ENCODE peak calls at places on chromosomes 13 and 19, in five cellular contexts. One of them, this sample, is unnamed.

GRCh38 chr13:45456196-45456972 is 8.4 kb upstream of the COG3 start:
- ATAC-seq in activated T-cell treated with anti-CD3 and anti-CD28 coated beads, Interleukin-2, amount 50 U/mL, for 4 hours: no peak
- ATAC-seq in heart right ventricle: no peak
- ATAC-seq in psoas muscle: no peak
- ATAC-seq in CD4-positive, CD25-positive, alpha-beta regulatory T cell: no peak
- ATAC-seq in this sample: no peak

GRCh38 chr13:106178816-106179215 is 356.6 kb downstream of the EFNB2 start:
- ATAC-seq in activated T-cell treated with anti-CD3 and anti-CD28 coated beads, Interleukin-2, amount 50 U/mL, for 4 hours: no peak
- ATAC-seq in heart right ventricle: no peak
- ATAC-seq in psoas muscle: no peak
- ATAC-seq in CD4-positive, CD25-positive, alpha-beta regulatory T cell: no peak
- ATAC-seq in this sample: no peak

GRCh38 chr19:23521471-23521870 is 126.2 kb upstream of the ZNF91 start:
- ATAC-seq in activated T-cell treated with anti-CD3 and anti-CD28 coated beads, Interleukin-2, amount 50 U/mL, for 4 hours: no peak
- ATAC-seq in heart right ventricle: no peak
- ATAC-seq in psoas muscle: no peak
- ATAC-seq in CD4-positive, CD25-positive, alpha-beta regulatory T cell: no peak
- ATAC-seq in this sample: no peak

GRCh38 chr13:113723400-113724015 is 35.5 kb upstream of the TMEM255B start:
- ATAC-seq in activated T-cell treated with anti-CD3 and anti-CD28 coated beads, Interleukin-2, amount 50 U/mL, for 4 hours: no peak
- ATAC-seq in heart right ventricle: no peak
- ATAC-seq in psoas muscle: no peak
- ATAC-seq in CD4-positive, CD25-positive, alpha-beta regulatory T cell: no peak
- ATAC-seq in this sample: no peak

GRCh38 chr13:114334305-114335053 is 20.2 kb downstream of the CHAMP1 start:
- ATAC-seq in activated T-cell treated with anti-CD3 and anti-CD28 coated beads, Interleukin-2, amount 50 U/mL, for 4 hours: no peak
- ATAC-seq in heart right ventricle: no peak
- ATAC-seq in psoas muscle: no peak
- ATAC-seq in CD4-positive, CD25-positive, alpha-beta regulatory T cell: no peak
- ATAC-seq in this sample: no peak

GRCh38 chr19:37197768-37198167 is 12.6 kb downstream of the ZNF585B start:
- ATAC-seq in activated T-cell treated with anti-CD3 and anti-CD28 coated beads, Interleukin-2, amount 50 U/mL, for 4 hours: no peak
- ATAC-seq in heart right ventricle: no peak
- ATAC-seq in psoas muscle: no peak
- ATAC-seq in CD4-positive, CD25-positive, alpha-beta regulatory T cell: no peak
- ATAC-seq in this sample: no peak

GRCh38 chr19:38359242-38360021 is 14.9 kb upstream of the PSMD8 start:
- ATAC-seq in activated T-cell treated with anti-CD3 and anti-CD28 coated beads, Interleukin-2, amount 50 U/mL, for 4 hours: no peak
- ATAC-seq in heart right ventricle: no peak
- ATAC-seq in psoas muscle: no peak
- ATAC-seq in CD4-positive, CD25-positive, alpha-beta regulatory T cell: no peak
- ATAC-seq in this sample: no peak

GRCh38 chr19:48962029-48962848 is 2.9 kb upstream of the FTL start:
- ATAC-seq in activated T-cell treated with anti-CD3 and anti-CD28 coated beads, Interleukin-2, amount 50 U/mL, for 4 hours: no peak
- ATAC-seq in heart right ventricle: no peak
- ATAC-seq in psoas muscle: no peak
- ATAC-seq in CD4-positive, CD25-positive, alpha-beta regulatory T cell: no peak
- ATAC-seq in this sample: no peak

GRCh38 chr13:66312312-66313087 is 917.6 kb downstream of the PCDH9 start:
- ATAC-seq in activated T-cell treated with anti-CD3 and anti-CD28 coated beads, Interleukin-2, amount 50 U/mL, for 4 hours: no peak
- ATAC-seq in heart right ventricle: peak
- ATAC-seq in psoas muscle: peak
- ATAC-seq in CD4-positive, CD25-positive, alpha-beta regulatory T cell: no peak
- ATAC-seq in this sample: no peak

GRCh38 chr13:75383064-75383715 is 98.8 kb downstream of the TBC1D4 start:
- ATAC-seq in activated T-cell treated with anti-CD3 and anti-CD28 coated beads, Interleukin-2, amount 50 U/mL, for 4 hours: no peak
- ATAC-seq in heart right ventricle: no peak
- ATAC-seq in psoas muscle: no peak
- ATAC-seq in CD4-positive, CD25-positive, alpha-beta regulatory T cell: no peak
- ATAC-seq in this sample: no peak

GRCh38 chr13:46992383-46992952 is 95.6 kb upstream of the HTR2A start:
- ATAC-seq in activated T-cell treated with anti-CD3 and anti-CD28 coated beads, Interleukin-2, amount 50 U/mL, for 4 hours: no peak
- ATAC-seq in heart right ventricle: no peak
- ATAC-seq in psoas muscle: no peak
- ATAC-seq in CD4-positive, CD25-positive, alpha-beta regulatory T cell: no peak
- ATAC-seq in this sample: no peak

GRCh38 chr13:48220592-48221300 is 12.3 kb upstream of the ITM2B start:
- ATAC-seq in activated T-cell treated with anti-CD3 and anti-CD28 coated beads, Interleukin-2, amount 50 U/mL, for 4 hours: peak
- ATAC-seq in heart right ventricle: peak
- ATAC-seq in psoas muscle: no peak
- ATAC-seq in CD4-positive, CD25-positive, alpha-beta regulatory T cell: peak
- ATAC-seq in this sample: no peak

GRCh38 chr13:53174550-53174949 is 145.9 kb downstream of the OLFM4 start:
- ATAC-seq in activated T-cell treated with anti-CD3 and anti-CD28 coated beads, Interleukin-2, amount 50 U/mL, for 4 hours: no peak
- ATAC-seq in heart right ventricle: no peak
- ATAC-seq in psoas muscle: no peak
- ATAC-seq in CD4-positive, CD25-positive, alpha-beta regulatory T cell: no peak
- ATAC-seq in this sample: no peak

GRCh38 chr19:11506101-11506555 is 489 bp upstream of the ZNF653 start:
- ATAC-seq in activated T-cell treated with anti-CD3 and anti-CD28 coated beads, Interleukin-2, amount 50 U/mL, for 4 hours: peak
- ATAC-seq in heart right ventricle: peak
- ATAC-seq in psoas muscle: peak
- ATAC-seq in CD4-positive, CD25-positive, alpha-beta regulatory T cell: peak
- ATAC-seq in this sample: peak

GRCh38 chr19:43773725-43774102 is 7.1 kb downstream of the KCNN4 start:
- ATAC-seq in activated T-cell treated with anti-CD3 and anti-CD28 coated beads, Interleukin-2, amount 50 U/mL, for 4 hours: no peak
- ATAC-seq in heart right ventricle: no peak
- ATAC-seq in psoas muscle: no peak
- ATAC-seq in CD4-positive, CD25-positive, alpha-beta regulatory T cell: no peak
- ATAC-seq in this sample: no peak

GRCh38 chr19:38714354-38714778 is 29.9 kb downstream of the CAPN12 start:
- ATAC-seq in activated T-cell treated with anti-CD3 and anti-CD28 coated beads, Interleukin-2, amount 50 U/mL, for 4 hours: no peak
- ATAC-seq in heart right ventricle: peak
- ATAC-seq in psoas muscle: peak
- ATAC-seq in CD4-positive, CD25-positive, alpha-beta regulatory T cell: no peak
- ATAC-seq in this sample: no peak

GRCh38 chr19:1027020-1027952 is 878 bp downstream of the CNN2 start:
- ATAC-seq in activated T-cell treated with anti-CD3 and anti-CD28 coated beads, Interleukin-2, amount 50 U/mL, for 4 hours: peak
- ATAC-seq in heart right ventricle: peak
- ATAC-seq in psoas muscle: peak
- ATAC-seq in CD4-positive, CD25-positive, alpha-beta regulatory T cell: peak
- ATAC-seq in this sample: no peak

GRCh38 chr13:31322025-31322424 is 122.2 kb downstream of the B3GLCT start:
- ATAC-seq in activated T-cell treated with anti-CD3 and anti-CD28 coated beads, Interleukin-2, amount 50 U/mL, for 4 hours: no peak
- ATAC-seq in heart right ventricle: peak
- ATAC-seq in psoas muscle: peak
- ATAC-seq in CD4-positive, CD25-positive, alpha-beta regulatory T cell: no peak
- ATAC-seq in this sample: peak

GRCh38 chr13:97125810-97126738 is 96.1 kb upstream of the MBNL2 start:
- ATAC-seq in activated T-cell treated with anti-CD3 and anti-CD28 coated beads, Interleukin-2, amount 50 U/mL, for 4 hours: peak
- ATAC-seq in heart right ventricle: peak
- ATAC-seq in psoas muscle: peak
- ATAC-seq in CD4-positive, CD25-positive, alpha-beta regulatory T cell: no peak
- ATAC-seq in this sample: peak

GRCh38 chr19:10209305-10209704 is 14.6 kb upstream of the DNMT1 start:
- ATAC-seq in activated T-cell treated with anti-CD3 and anti-CD28 coated beads, Interleukin-2, amount 50 U/mL, for 4 hours: no peak
- ATAC-seq in heart right ventricle: no peak
- ATAC-seq in psoas muscle: no peak
- ATAC-seq in CD4-positive, CD25-positive, alpha-beta regulatory T cell: no peak
- ATAC-seq in this sample: no peak

GRCh38 chr13:20501139-20501538 is 24.5 kb downstream of the CRYL1 start:
- ATAC-seq in activated T-cell treated with anti-CD3 and anti-CD28 coated beads, Interleukin-2, amount 50 U/mL, for 4 hours: no peak
- ATAC-seq in heart right ventricle: no peak
- ATAC-seq in psoas muscle: no peak
- ATAC-seq in CD4-positive, CD25-positive, alpha-beta regulatory T cell: no peak
- ATAC-seq in this sample: no peak

GRCh38 chr19:27775395-27775794 is 1437.6 kb downstream of the UQCRFS1 start:
- ATAC-seq in activated T-cell treated with anti-CD3 and anti-CD28 coated beads, Interleukin-2, amount 50 U/mL, for 4 hours: no peak
- ATAC-seq in heart right ventricle: no peak
- ATAC-seq in psoas muscle: no peak
- ATAC-seq in CD4-positive, CD25-positive, alpha-beta regulatory T cell: no peak
- ATAC-seq in this sample: no peak

GRCh38 chr13:52994051-52994450 is 34.6 kb upstream of the OLFM4 start:
- ATAC-seq in activated T-cell treated with anti-CD3 and anti-CD28 coated beads, Interleukin-2, amount 50 U/mL, for 4 hours: no peak
- ATAC-seq in heart right ventricle: no peak
- ATAC-seq in psoas muscle: no peak
- ATAC-seq in CD4-positive, CD25-positive, alpha-beta regulatory T cell: no peak
- ATAC-seq in this sample: no peak

GRCh38 chr13:100983111-100983510 is 308.5 kb upstream of the TMTC4 start:
- ATAC-seq in activated T-cell treated with anti-CD3 and anti-CD28 coated beads, Interleukin-2, amount 50 U/mL, for 4 hours: no peak
- ATAC-seq in heart right ventricle: no peak
- ATAC-seq in psoas muscle: no peak
- ATAC-seq in CD4-positive, CD25-positive, alpha-beta regulatory T cell: no peak
- ATAC-seq in this sample: no peak

GRCh38 chr13:102709536-102709935 is 14.7 kb upstream of the METTL21C start:
- ATAC-seq in activated T-cell treated with anti-CD3 and anti-CD28 coated beads, Interleukin-2, amount 50 U/mL, for 4 hours: no peak
- ATAC-seq in heart right ventricle: no peak
- ATAC-seq in psoas muscle: no peak
- ATAC-seq in CD4-positive, CD25-positive, alpha-beta regulatory T cell: no peak
- ATAC-seq in this sample: no peak

GRCh38 chr13:45503658-45504057 is 38.9 kb downstream of the COG3 start:
- ATAC-seq in activated T-cell treated with anti-CD3 and anti-CD28 coated beads, Interleukin-2, amount 50 U/mL, for 4 hours: no peak
- ATAC-seq in heart right ventricle: no peak
- ATAC-seq in psoas muscle: no peak
- ATAC-seq in CD4-positive, CD25-positive, alpha-beta regulatory T cell: no peak
- ATAC-seq in this sample: no peak

GRCh38 chr19:13151605-13152355 is 1.6 kb downstream of the IER2 start:
- ATAC-seq in activated T-cell treated with anti-CD3 and anti-CD28 coated beads, Interleukin-2, amount 50 U/mL, for 4 hours: peak
- ATAC-seq in heart right ventricle: peak
- ATAC-seq in psoas muscle: peak
- ATAC-seq in CD4-positive, CD25-positive, alpha-beta regulatory T cell: peak
- ATAC-seq in this sample: peak

GRCh38 chr19:41218615-41219507 is at the start of gene AXL:
- ATAC-seq in activated T-cell treated with anti-CD3 and anti-CD28 coated beads, Interleukin-2, amount 50 U/mL, for 4 hours: no peak
- ATAC-seq in heart right ventricle: peak
- ATAC-seq in psoas muscle: peak
- ATAC-seq in CD4-positive, CD25-positive, alpha-beta regulatory T cell: no peak
- ATAC-seq in this sample: peak

GRCh38 chr19:8210660-8211101 is 1.5 kb downstream of the CERS4 start:
- ATAC-seq in activated T-cell treated with anti-CD3 and anti-CD28 coated beads, Interleukin-2, amount 50 U/mL, for 4 hours: no peak
- ATAC-seq in heart right ventricle: no peak
- ATAC-seq in psoas muscle: no peak
- ATAC-seq in CD4-positive, CD25-positive, alpha-beta regulatory T cell: no peak
- ATAC-seq in this sample: no peak

GRCh38 chr13:100063906-100064305 is 25.0 kb upstream of the PCCA start:
- ATAC-seq in activated T-cell treated with anti-CD3 and anti-CD28 coated beads, Interleukin-2, amount 50 U/mL, for 4 hours: no peak
- ATAC-seq in heart right ventricle: no peak
- ATAC-seq in psoas muscle: no peak
- ATAC-seq in CD4-positive, CD25-positive, alpha-beta regulatory T cell: no peak
- ATAC-seq in this sample: no peak

GRCh38 chr13:90717451-90717936 is 630.0 kb upstream of the MIR17HG start:
- ATAC-seq in activated T-cell treated with anti-CD3 and anti-CD28 coated beads, Interleukin-2, amount 50 U/mL, for 4 hours: no peak
- ATAC-seq in heart right ventricle: no peak
- ATAC-seq in psoas muscle: no peak
- ATAC-seq in CD4-positive, CD25-positive, alpha-beta regulatory T cell: no peak
- ATAC-seq in this sample: no peak

GRCh38 chr19:18596752-18597157 is 8.2 kb downstream of the REX1BD start:
- ATAC-seq in activated T-cell treated with anti-CD3 and anti-CD28 coated beads, Interleukin-2, amount 50 U/mL, for 4 hours: no peak
- ATAC-seq in heart right ventricle: no peak
- ATAC-seq in psoas muscle: peak
- ATAC-seq in CD4-positive, CD25-positive, alpha-beta regulatory T cell: no peak
- ATAC-seq in this sample: no peak

GRCh38 chr13:46149272-46150133 is 32.5 kb downstream of the LCP1 start:
- ATAC-seq in activated T-cell treated with anti-CD3 and anti-CD28 coated beads, Interleukin-2, amount 50 U/mL, for 4 hours: peak
- ATAC-seq in heart right ventricle: peak
- ATAC-seq in psoas muscle: no peak
- ATAC-seq in CD4-positive, CD25-positive, alpha-beta regulatory T cell: peak
- ATAC-seq in this sample: no peak

GRCh38 chr13:48797761-48798160 is 144.0 kb downstream of the CYSLTR2 start:
- ATAC-seq in activated T-cell treated with anti-CD3 and anti-CD28 coated beads, Interleukin-2, amount 50 U/mL, for 4 hours: no peak
- ATAC-seq in heart right ventricle: no peak
- ATAC-seq in psoas muscle: no peak
- ATAC-seq in CD4-positive, CD25-positive, alpha-beta regulatory T cell: no peak
- ATAC-seq in this sample: no peak

GRCh38 chr19:50398675-50399367 is 14.7 kb downstream of the POLD1 start:
- ATAC-seq in activated T-cell treated with anti-CD3 and anti-CD28 coated beads, Interleukin-2, amount 50 U/mL, for 4 hours: no peak
- ATAC-seq in heart right ventricle: no peak
- ATAC-seq in psoas muscle: no peak
- ATAC-seq in CD4-positive, CD25-positive, alpha-beta regulatory T cell: no peak
- ATAC-seq in this sample: no peak

GRCh38 chr13:111626371-111627305 is 306.2 kb downstream of the TEX29 start:
- ATAC-seq in activated T-cell treated with anti-CD3 and anti-CD28 coated beads, Interleukin-2, amount 50 U/mL, for 4 hours: no peak
- ATAC-seq in heart right ventricle: peak
- ATAC-seq in psoas muscle: no peak
- ATAC-seq in CD4-positive, CD25-positive, alpha-beta regulatory T cell: no peak
- ATAC-seq in this sample: no peak

GRCh38 chr19:5152767-5153532 is 184.0 kb downstream of the KDM4B start:
- ATAC-seq in activated T-cell treated with anti-CD3 and anti-CD28 coated beads, Interleukin-2, amount 50 U/mL, for 4 hours: no peak
- ATAC-seq in heart right ventricle: no peak
- ATAC-seq in psoas muscle: no peak
- ATAC-seq in CD4-positive, CD25-positive, alpha-beta regulatory T cell: no peak
- ATAC-seq in this sample: no peak

This sample was measured in gastroesophageal sphincter.